ENCODE peak calls at places on chromosomes 12 and 14, in ten cellular contexts. Q, Y, H, M, X, Z, P, T, W and S are unnamed samples.
A peak's percentile ranks its signal among the peaks of the same experiment; 100 is the strongest.

GRCh38 chr14:76117789-76118188 is 33.9 kb upstream of the GPATCH2L start:
- DNase-seq in Q (no peak), Y (no peak), H (no peak), M (no peak), X (no peak), Z (no peak), P (no peak), T (no peak), W (no peak), S (no peak)

GRCh38 chr12:77337327-77337726 is 272.0 kb upstream of the E2F7 start:
- DNase-seq in Q (no peak), Y (no peak), H (no peak), M (no peak), X (no peak), Z (no peak), P (no peak), T (no peak), W (no peak), S (no peak)

GRCh38 chr12:1391722-1392121 is 202.7 kb downstream of the FBXL14 start:
- DNase-seq in Q (no peak), Y (no peak), H (no peak), M (no peak), X (no peak), Z (no peak), P (no peak), T (no peak), W (no peak), S (no peak)

GRCh38 chr12:118055865-118056773 is 4.9 kb downstream of the WSB2 start:
- DNase-seq in Q (no peak), Y (no peak), H (no peak), M (no peak), X (no peak), Z (no peak), P (no peak), T (no peak), W (no peak), S (no peak)

GRCh38 chr12:26891704-26892103 is 46.1 kb downstream of the INTS13 start:
- DNase-seq in Q (no peak), Y (peak; percentile 37), H (no peak), M (no peak), X (no peak), Z (no peak), P (no peak), T (no peak), W (no peak), S (no peak)

GRCh38 chr12:50765325-50765911 is 1.5 kb downstream of the ATF1 start:
- DNase-seq in Q (no peak), Y (peak; percentile 43), H (peak; percentile 44), M (peak; percentile 28), X (peak; percentile 61), Z (peak; percentile 64), P (no peak), T (no peak), W (peak; percentile 40), S (peak; percentile 2)

GRCh38 chr14:26004342-26004741 is 593.5 kb downstream of the NOVA1 start:
- DNase-seq in Q (no peak), Y (no peak), H (no peak), M (no peak), X (no peak), Z (no peak), P (no peak), T (no peak), W (no peak), S (no peak)

GRCh38 chr14:79661762-79662161 is 549.5 kb downstream of the DIO2 start:
- DNase-seq in Q (no peak), Y (peak; percentile 18), H (no peak), M (no peak), X (peak; percentile 49), Z (no peak), P (no peak), T (no peak), W (no peak), S (no peak)

GRCh38 chr14:74952697-74953484 is 2.5 kb downstream of the PGF start:
- DNase-seq in Q (no peak), Y (no peak), H (no peak), M (no peak), X (no peak), Z (no peak), P (no peak), T (no peak), W (no peak), S (no peak)

GRCh38 chr14:105065280-105066228 is at the start of gene GPR132:
- DNase-seq in Q (no peak), Y (peak; percentile 74), H (peak; percentile 88), M (peak; percentile 93), X (no peak), Z (no peak), P (no peak), T (peak; percentile 73), W (peak; percentile 85), S (no peak)

GRCh38 chr12:21330682-21331253 is 3.9 kb downstream of the SLCO1A2 start:
- DNase-seq in Q (no peak), Y (no peak), H (no peak), M (no peak), X (peak; percentile 42), Z (no peak), P (no peak), T (no peak), W (no peak), S (no peak)

GRCh38 chr12:102475355-102475754 is 5.0 kb downstream of the IGF1 start:
- DNase-seq in Q (no peak), Y (no peak), H (no peak), M (no peak), X (no peak), Z (no peak), P (no peak), T (no peak), W (no peak), S (no peak)

GRCh38 chr14:58822856-58823255 is 185.1 kb downstream of the DACT1 start:
- DNase-seq in Q (no peak), Y (no peak), H (no peak), M (no peak), X (no peak), Z (no peak), P (no peak), T (no peak), W (no peak), S (no peak)

GRCh38 chr12:11716794-11717532 is 67.5 kb downstream of the ETV6 start:
- DNase-seq in Q (no peak), Y (no peak), H (no peak), M (no peak), X (peak; percentile 48), Z (no peak), P (peak; percentile 72), T (no peak), W (no peak), S (no peak)

GRCh38 chr12:115096673-115097349 is 412.8 kb upstream of the TBX3 start:
- DNase-seq in Q (no peak), Y (no peak), H (no peak), M (no peak), X (peak; percentile 3), Z (no peak), P (peak; percentile 82), T (no peak), W (no peak), S (no peak)

GRCh38 chr14:104893435-104894207 is 28.6 kb downstream of the CEP170B start:
- DNase-seq in Q (peak; percentile 19), Y (peak; percentile 14), H (no peak), M (no peak), X (no peak), Z (no peak), P (no peak), T (no peak), W (no peak), S (no peak)

GRCh38 chr14:92887157-92887556 is 35.8 kb upstream of the CHGA start:
- DNase-seq in Q (no peak), Y (no peak), H (no peak), M (no peak), X (no peak), Z (no peak), P (no peak), T (no peak), W (no peak), S (no peak)

GRCh38 chr14:44309336-44309735 is 197.7 kb downstream of the FSCB start:
- DNase-seq in Q (no peak), Y (no peak), H (no peak), M (no peak), X (no peak), Z (no peak), P (no peak), T (no peak), W (no peak), S (no peak)

GRCh38 chr12:92471551-92471950 is 231.2 kb upstream of the PLEKHG7 start:
- DNase-seq in Q (no peak), Y (no peak), H (no peak), M (no peak), X (no peak), Z (no peak), P (no peak), T (no peak), W (no peak), S (no peak)

GRCh38 chr12:95857151-95857550 is 1.6 kb upstream of the SNRPF start:
- DNase-seq in Q (no peak), Y (no peak), H (no peak), M (no peak), X (no peak), Z (no peak), P (no peak), T (no peak), W (no peak), S (no peak)

GRCh38 chr12:7605900-7606465 is 59.7 kb downstream of the APOBEC1 start:
- DNase-seq in Q (no peak), Y (no peak), H (no peak), M (no peak), X (no peak), Z (no peak), P (no peak), T (no peak), W (no peak), S (no peak)

GRCh38 chr12:42666671-42667243 is 77.2 kb upstream of the PRICKLE1 start:
- DNase-seq in Q (no peak), Y (no peak), H (no peak), M (no peak), X (peak; percentile 53), Z (peak; percentile 48), P (no peak), T (no peak), W (no peak), S (no peak)

GRCh38 chr12:95591731-95592130 is 40.5 kb upstream of the USP44 start:
- DNase-seq in Q (no peak), Y (no peak), H (no peak), M (no peak), X (no peak), Z (no peak), P (peak; percentile 52), T (no peak), W (no peak), S (no peak)